ENCODE peak calls at places on chromosome 17, in five cellular contexts. E is CD8-positive, alpha-beta T cell; G is adrenal gland; L is tibial artery; V is mucosa of descending colon. D is an unnamed sample.

GRCh38 chr17:58329035-58329807 is 626 bp upstream of the TSPOAP1 start:
- DNase-seq in V (peak), E (peak), L (no peak), G (no peak), D (peak)

GRCh38 chr17:40980117-40980516 is 4.0 kb downstream of the KRT40 start:
- DNase-seq in V (no peak), L (no peak), E (no peak), G (no peak), D (no peak)

GRCh38 chr17:31400481-31400950 is 9.0 kb downstream of the RAB11FIP4 start:
- DNase-seq in G (peak), V (no peak), E (no peak), L (peak), D (no peak)

GRCh38 chr17:43661699-43662431 is at the start of gene MEOX1:
- DNase-seq in L (no peak), V (no peak), E (no peak), G (no peak), D (peak)

GRCh38 chr17:12107905-12108304 is 87.2 kb downstream of the MAP2K4 start:
- DNase-seq in V (no peak), L (no peak), G (no peak), E (no peak), D (no peak)

GRCh38 chr17:21425321-21425720 is 49.2 kb downstream of the KCNJ12 start:
- DNase-seq in L (no peak), V (no peak), E (no peak), G (no peak), D (no peak)

GRCh38 chr17:78268960-78269892 is 37.8 kb downstream of the TMEM235 start:
- DNase-seq in E (no peak), G (no peak), V (peak), L (no peak), D (no peak)

GRCh38 chr17:80984749-80985148 is 6.9 kb upstream of the CHMP6 start:
- DNase-seq in L (peak), E (no peak), V (peak), G (no peak), D (no peak)

GRCh38 chr17:81537343-81537855 is 9.2 kb downstream of the FSCN2 start:
- DNase-seq in E (no peak), L (no peak), V (peak), G (peak), D (peak)

GRCh38 chr17:32383926-32384434 is 34.0 kb downstream of the ZNF207 start:
- DNase-seq in V (no peak), G (no peak), E (no peak), L (no peak), D (no peak)

GRCh38 chr17:12046786-12047185 is 26.1 kb downstream of the MAP2K4 start:
- DNase-seq in E (no peak), V (no peak), G (no peak), L (no peak), D (no peak)

GRCh38 chr17:3838206-3838605 is 7.8 kb downstream of the NCBP3 start:
- DNase-seq in V (peak), E (no peak), L (no peak), G (no peak), D (no peak)

GRCh38 chr17:40818343-40818732 is 4.1 kb downstream of the KRT10 start:
- DNase-seq in L (no peak), V (no peak), E (no peak), G (no peak), D (no peak)

GRCh38 chr17:49218941-49219913 is 8.7 kb downstream of the ABI3 start:
- DNase-seq in G (no peak), L (no peak), E (no peak), V (peak), D (peak)

GRCh38 chr17:35536664-35537160 is 766 bp downstream of the SLFN12L start:
- DNase-seq in G (no peak), V (no peak), E (no peak), L (no peak), D (no peak)

GRCh38 chr17:77666480-77666879 is 292.0 kb upstream of the TNRC6C start:
- DNase-seq in E (no peak), G (no peak), L (no peak), V (no peak), D (no peak)

GRCh38 chr17:27224526-27225315 is 69.2 kb upstream of the WSB1 start:
- DNase-seq in E (no peak), L (no peak), G (no peak), V (no peak), D (no peak)

GRCh38 chr17:1907818-1908698 is 78.3 kb downstream of the RPA1 start:
- DNase-seq in L (no peak), G (no peak), V (no peak), E (peak), D (no peak)

GRCh38 chr17:44354582-44355309 is 8.9 kb downstream of the FAM171A2 start:
- DNase-seq in V (peak), E (peak), L (no peak), G (no peak), D (peak)

GRCh38 chr17:80192268-80192667 is 22.4 kb downstream of the CARD14 start:
- DNase-seq in V (no peak), G (peak), E (no peak), L (no peak), D (no peak)

GRCh38 chr17:80992948-80993624 is 1.4 kb downstream of the CHMP6 start:
- DNase-seq in G (no peak), L (no peak), E (no peak), V (peak), D (peak)

GRCh38 chr17:80187090-80187489 is 17.3 kb downstream of the CARD14 start:
- DNase-seq in V (no peak), E (no peak), L (no peak), G (peak), D (no peak)

GRCh38 chr17:72116692-72117469 is 3.9 kb upstream of the SOX9 start:
- DNase-seq in V (peak), G (no peak), E (no peak), L (no peak), D (no peak)

GRCh38 chr17:2054740-2055493 is at the start of gene HIC1:
- DNase-seq in G (peak), E (peak), L (peak), V (peak), D (peak)

GRCh38 chr17:27609606-27610303 is 21.2 kb upstream of the LGALS9 start:
- DNase-seq in V (peak), L (no peak), G (peak), E (no peak), D (no peak)

GRCh38 chr17:55710829-55711496 is 11.7 kb downstream of the TMEM100 start:
- DNase-seq in V (no peak), G (peak), E (no peak), L (no peak), D (no peak)

GRCh38 chr17:2549392-2550211 is 37.9 kb upstream of the METTL16 start:
- DNase-seq in V (no peak), L (no peak), E (no peak), G (no peak), D (no peak)

GRCh38 chr17:49748223-49748622 is 15.7 kb downstream of the FAM117A start:
- DNase-seq in G (no peak), V (no peak), L (no peak), E (no peak), D (no peak)

GRCh38 chr17:68431661-68432071 is 25.6 kb downstream of the WIPI1 start:
- DNase-seq in V (no peak), L (peak), E (peak), G (peak), D (peak)

GRCh38 chr17:7133424-7133823 is 18.8 kb upstream of the ASGR2 start:
- DNase-seq in V (no peak), G (peak), E (peak), L (no peak), D (no peak)
- TF ChIP-seq CTCF in V (no peak), G (no peak), E (peak), L (no peak), D (peak)

DNA sequence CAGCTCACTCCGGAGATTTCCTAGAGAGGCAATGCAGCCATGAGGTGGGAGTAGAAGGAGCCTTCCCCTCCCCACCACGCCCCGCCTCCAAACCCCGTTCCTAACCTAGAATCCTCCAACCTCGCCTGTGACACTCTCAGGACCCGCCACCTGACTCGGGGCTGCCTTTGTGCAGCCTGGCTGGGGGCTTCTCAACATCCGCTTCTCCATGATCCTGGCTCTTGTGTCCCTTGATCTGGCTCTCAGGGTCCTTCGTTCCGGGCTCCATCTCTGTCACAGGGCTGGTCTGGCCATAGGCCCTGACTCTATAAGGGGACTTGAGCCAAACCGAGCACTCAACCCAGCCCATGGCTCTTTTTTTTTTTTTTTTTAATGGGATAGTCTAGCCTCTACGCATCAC is 24.3 kb downstream of the CDRT15 start:
- DNase-seq in L (no peak), V (no peak), E (no peak), G (no peak), D (no peak)
- TF ChIP-seq CTCF in L (no peak), V (no peak), E (no peak), G (no peak), D (no peak)

DNA sequence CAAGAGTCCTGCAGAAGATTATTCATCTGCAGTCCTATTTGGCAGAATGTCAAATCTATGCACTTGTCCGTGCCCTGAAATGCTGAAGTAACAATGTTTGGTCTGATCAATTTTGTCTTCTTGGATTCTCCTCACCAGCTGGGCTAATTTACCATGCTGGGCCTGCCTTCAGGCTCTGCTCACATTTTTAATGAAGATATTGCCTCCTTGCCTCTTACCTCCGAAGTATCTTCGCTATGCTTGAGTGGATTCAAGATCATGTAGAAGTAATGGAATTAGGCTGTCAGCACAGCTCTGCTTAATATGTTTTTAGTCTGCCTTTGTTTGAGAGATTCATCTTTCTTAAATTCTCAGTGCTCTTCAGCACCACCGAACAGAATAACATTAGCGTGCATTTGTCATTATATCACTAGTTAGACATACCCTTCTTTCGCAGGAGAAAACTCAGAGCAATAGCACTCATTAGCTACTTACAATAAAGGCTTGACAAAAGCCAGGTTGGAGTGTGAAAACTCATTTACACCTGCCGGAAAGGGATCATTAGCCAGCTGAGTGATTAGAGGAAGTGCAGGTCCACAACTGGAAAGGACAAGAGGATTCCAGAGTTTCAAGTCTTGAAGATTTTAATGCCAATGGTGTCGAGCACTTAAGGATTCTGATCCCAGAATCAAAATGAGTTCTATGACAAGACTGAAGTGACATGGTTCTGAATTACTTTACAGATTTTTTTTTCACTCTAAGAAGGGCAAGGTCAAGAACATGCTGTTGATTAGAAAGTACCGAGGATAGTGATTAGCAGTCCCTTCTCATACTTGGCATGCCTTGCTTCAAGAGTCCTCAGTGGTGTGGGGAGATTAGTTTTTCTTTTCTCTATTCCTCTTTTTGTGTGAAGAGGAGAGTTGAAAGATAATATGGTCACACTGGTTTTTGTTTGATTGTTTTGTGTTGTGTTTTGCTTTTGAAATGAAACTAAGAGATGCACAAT is 405.6 kb upstream of the TOM1L1 start:
- DNase-seq in V (no peak), E (no peak), G (no peak), L (no peak), D (no peak)
- TF ChIP-seq CTCF in V (no peak), E (no peak), G (no peak), L (no peak), D (no peak)

GRCh38 chr17:39687101-39687545 is 734 bp downstream of the PGAP3 start:
- DNase-seq in G (no peak), L (no peak), E (no peak), V (no peak), D (no peak)

GRCh38 chr17:39684369-39685043 is 3.4 kb downstream of the PGAP3 start:
- DNase-seq in L (no peak), G (no peak), E (no peak), V (peak), D (no peak)

GRCh38 chr17:39688945-39689344 is 1.1 kb upstream of the PGAP3 start:
- DNase-seq in L (no peak), E (no peak), V (no peak), G (no peak), D (no peak)

GRCh38 chr17:39688475-39688835 is 598 bp upstream of the PGAP3 start:
- DNase-seq in V (peak), L (no peak), G (no peak), E (no peak), D (no peak)

DNA sequence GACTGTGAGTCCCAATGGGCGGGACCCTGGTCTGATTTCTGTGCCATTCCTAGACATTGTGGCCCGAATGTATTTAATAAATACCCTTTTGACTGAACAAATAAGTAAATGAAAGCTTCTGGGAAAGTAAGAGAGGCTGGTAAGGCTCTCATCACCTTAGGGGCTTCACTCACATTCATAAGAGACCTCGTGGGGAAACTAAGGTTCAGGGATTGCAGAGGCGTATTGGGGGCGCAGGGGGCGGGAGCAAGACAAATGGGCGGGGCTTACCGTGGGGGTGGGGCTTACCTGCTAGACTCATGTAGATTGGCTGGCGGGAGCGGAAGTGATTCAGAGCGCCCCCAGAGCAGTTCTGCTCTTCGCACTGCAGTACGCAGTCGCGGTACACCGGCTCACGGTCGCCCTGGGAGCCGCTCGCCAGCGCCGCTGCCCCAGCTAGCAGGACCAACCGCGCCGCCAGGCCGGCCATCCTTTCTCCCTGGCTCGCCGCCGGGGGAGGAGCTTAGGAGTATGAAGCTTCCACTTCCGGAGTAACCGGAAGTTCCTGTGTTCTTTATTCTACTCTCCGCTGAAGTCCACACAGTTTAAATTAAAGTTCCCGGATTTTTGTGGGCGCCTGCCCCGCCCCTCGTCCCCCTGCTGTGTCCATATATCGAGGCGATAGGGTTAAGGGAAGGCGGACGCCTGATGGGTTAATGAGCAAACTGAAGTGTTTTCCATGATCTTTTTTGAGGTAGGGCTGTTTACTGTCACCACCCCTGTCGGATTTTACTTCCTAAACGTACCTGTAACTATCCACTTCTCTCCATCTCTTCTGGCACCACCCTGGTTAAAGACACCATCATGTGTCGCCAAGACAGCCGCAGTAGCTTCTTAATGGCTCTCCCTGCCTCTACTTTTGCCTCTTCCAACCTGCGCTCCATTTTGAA is at the start of gene PGAP3:
- DNase-seq in L (peak), G (peak), E (peak), V (peak), D (peak)
- TF ChIP-seq CTCF in L (no peak), G (no peak), E (no peak), V (no peak), D (no peak)

GRCh38 chr17:792277-792676 is 10.1 kb downstream of the MRM3 start:
- DNase-seq in L (no peak), E (no peak), V (no peak), G (no peak), D (no peak)
- TF ChIP-seq CTCF in L (no peak), E (no peak), V (no peak), G (no peak), D (no peak)

DNA sequence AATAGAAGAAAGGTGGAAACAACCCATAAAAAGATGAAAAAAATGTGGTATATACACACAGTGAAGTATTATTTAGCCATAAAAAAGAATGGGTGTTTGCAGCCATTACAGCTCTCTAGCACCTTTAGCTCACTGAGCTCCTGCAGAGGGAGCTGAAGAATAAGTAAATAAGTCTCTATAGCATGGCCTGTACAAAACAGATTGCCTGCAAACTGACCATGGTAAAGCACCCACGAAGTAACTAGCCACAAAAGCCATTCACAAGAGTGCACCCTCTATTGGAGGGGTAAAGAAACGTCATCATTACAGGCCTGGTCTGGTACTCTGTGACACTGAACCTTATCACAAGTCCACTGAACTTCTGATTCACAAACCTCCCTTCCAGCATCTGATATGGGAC is 76.3 kb downstream of the USP32 start:
- DNase-seq in E (no peak), G (no peak), L (no peak), V (no peak), D (no peak)
- TF ChIP-seq CTCF in E (no peak), G (peak), L (no peak), V (no peak), D (no peak)

GRCh38 chr17:29117440-29117753 is 62.8 kb downstream of the MYO18A start:
- DNase-seq in E (no peak), G (no peak), L (no peak), V (no peak), D (no peak)
- TF ChIP-seq CTCF in E (no peak), G (no peak), L (no peak), V (no peak), D (no peak)